ENCODE peak calls at places on chromosomes 3 and 15, in four cellular contexts. Q, D, L and B are unnamed samples.

GRCh38 chr15:94174399-94174802 is 57.0 kb upstream of the MCTP2 start:
- DNase-seq in Q (no peak), L (no peak), D (no peak), B (no peak)

GRCh38 chr3:48215876-48216275 is 7.4 kb upstream of the CAMP start:
- DNase-seq in L (no peak), D (no peak), Q (no peak), B (no peak)

GRCh38 chr3:45940004-45940780 is 3.1 kb upstream of the CXCR6 start:
- DNase-seq in D (peak), L (no peak), Q (no peak), B (no peak)

GRCh38 chr3:108412351-108412750 is 98.0 kb downstream of the MYH15 start:
- DNase-seq in D (no peak), Q (no peak), L (no peak), B (no peak)

GRCh38 chr15:73139416-73140082 is 87.3 kb downstream of the NEO1 start:
- DNase-seq in L (no peak), Q (no peak), D (no peak), B (no peak)

GRCh38 chr3:111326144-111326995 is 215.6 kb upstream of the CD96 start:
- DNase-seq in Q (no peak), D (no peak), L (no peak), B (no peak)

GRCh38 chr15:99586121-99586520 is 20.3 kb downstream of the MEF2A start:
- DNase-seq in Q (no peak), L (no peak), D (no peak), B (no peak)

GRCh38 chr15:73052679-73053397 is 575 bp downstream of the NEO1 start:
- DNase-seq in D (peak), L (peak), Q (peak), B (peak)

GRCh38 chr3:149801639-149802038 is 9.3 kb upstream of the ANKUB1 start:
- DNase-seq in Q (no peak), D (no peak), L (no peak), B (no peak)

GRCh38 chr3:180749322-180749721 is 70.0 kb upstream of the CCDC39 start:
- DNase-seq in L (no peak), D (no peak), Q (no peak), B (no peak)

GRCh38 chr3:174538116-174538515 is 321.0 kb upstream of the NAALADL2 start:
- DNase-seq in L (no peak), Q (no peak), D (no peak), B (no peak)

GRCh38 chr3:37290551-37290950 is 116.2 kb upstream of the LRRFIP2 start:
- DNase-seq in Q (no peak), D (no peak), L (no peak), B (no peak)

GRCh38 chr3:77189684-77190083 is 149.8 kb downstream of the ROBO2 start:
- DNase-seq in D (no peak), Q (no peak), L (no peak), B (no peak)

GRCh38 chr15:31280037-31280830 is 46.4 kb upstream of the KLF13 start:
- DNase-seq in D (no peak), Q (peak), L (peak), B (no peak)

GRCh38 chr15:89656116-89656815 is 999 bp upstream of the KIF7 start:
- DNase-seq in L (no peak), Q (no peak), D (no peak), B (no peak)

GRCh38 chr3:113008117-113008516 is 17.3 kb downstream of the GTPBP8 start:
- DNase-seq in L (no peak), D (no peak), Q (no peak), B (no peak)

GRCh38 chr3:50304601-50305000 is 1.2 kb upstream of the HYAL1 start:
- DNase-seq in Q (no peak), D (no peak), L (no peak), B (no peak)

GRCh38 chr3:153209596-153209995 is 47.6 kb downstream of the RAP2B start:
- DNase-seq in D (peak), L (no peak), Q (peak), B (no peak)

GRCh38 chr3:111362286-111363009 is 179.5 kb upstream of the CD96 start:
- DNase-seq in L (no peak), D (no peak), Q (no peak), B (no peak)

GRCh38 chr3:83946554-83946953 is 1012.2 kb upstream of the CADM2 start:
- DNase-seq in D (no peak), L (no peak), Q (no peak), B (no peak)

GRCh38 chr3:41893977-41894376 is 67.9 kb downstream of the ULK4 start:
- DNase-seq in L (peak), D (peak), Q (no peak), B (no peak)

GRCh38 chr3:37899101-37899707 is 37.5 kb downstream of the CTDSPL start:
- DNase-seq in L (no peak), Q (no peak), D (peak), B (no peak)

GRCh38 chr3:11718582-11719405 is 75.1 kb upstream of the VGLL4 start:
- DNase-seq in Q (peak), D (no peak), L (peak), B (peak)

GRCh38 chr3:126682046-126682445 is 22.0 kb upstream of the CHCHD6 start:
- DNase-seq in Q (no peak), L (no peak), D (no peak), B (no peak)

GRCh38 chr3:76083992-76084391 is 298.6 kb upstream of the ZNF717 start:
- DNase-seq in L (no peak), Q (no peak), D (no peak), B (no peak)

GRCh38 chr3:105824129-105824528 is 44.7 kb downstream of the CBLB start:
- DNase-seq in D (no peak), Q (no peak), L (no peak), B (no peak)

GRCh38 chr3:144529562-144529961 is 557.9 kb downstream of the DIPK2A start:
- DNase-seq in Q (no peak), L (no peak), D (no peak), B (no peak)

GRCh38 chr15:96345560-96346389 is 15.3 kb downstream of the NR2F2 start:
- DNase-seq in L (peak), D (no peak), Q (peak), B (peak)

GRCh38 chr3:167091186-167091585 is 288.9 kb downstream of the ZBBX start:
- DNase-seq in D (no peak), L (no peak), Q (no peak), B (no peak)

GRCh38 chr3:61560452-61561373 is 658 bp upstream of the PTPRG start:
- DNase-seq in Q (peak), L (peak), D (no peak), B (peak)

GRCh38 chr15:48419896-48420295 is 88.7 kb downstream of the DUT start:
- DNase-seq in L (no peak), D (no peak), Q (no peak), B (no peak)

GRCh38 chr3:116051040-116051439 is 394.2 kb downstream of the LSAMP start:
- DNase-seq in L (no peak), Q (no peak), D (no peak), B (no peak)

GRCh38 chr15:79208179-79208578 is 74.3 kb upstream of the ANKRD34C start:
- DNase-seq in Q (no peak), L (no peak), D (no peak), B (no peak)

GRCh38 chr3:79039192-79039591 is 728.6 kb downstream of the ROBO1 start:
- DNase-seq in Q (no peak), D (no peak), L (no peak), B (no peak)

GRCh38 chr3:161350916-161351315 is 20.4 kb downstream of the SPTSSB start:
- DNase-seq in L (no peak), D (no peak), Q (no peak), B (no peak)

GRCh38 chr3:170171563-170171962 is 10.0 kb downstream of the PHC3 start:
- DNase-seq in Q (no peak), D (no peak), L (no peak), B (no peak)

GRCh38 chr3:148955544-148956346 is 35.6 kb upstream of the GYG1 start:
- DNase-seq in L (peak), Q (no peak), D (peak), B (peak)

GRCh38 chr3:138332472-138333073 is 2.9 kb upstream of the NME9 start:
- DNase-seq in D (peak), L (peak), Q (no peak), B (peak)

GRCh38 chr15:80105193-80105984 is 45.9 kb downstream of the ZFAND6 start:
- DNase-seq in Q (no peak), L (no peak), D (no peak), B (no peak)

GRCh38 chr15:64045774-64046346 is 425 bp downstream of the DAPK2 start:
- DNase-seq in L (no peak), Q (no peak), D (no peak), B (no peak)

GRCh38 chr15:101828774-101829173 is 16.8 kb downstream of the OR4F15 start:
- DNase-seq in Q (no peak), D (peak), L (no peak), B (no peak)

GRCh38 chr15:101827257-101827656 is 15.3 kb downstream of the OR4F15 start:
- DNase-seq in Q (no peak), L (no peak), D (no peak), B (no peak)
- TF ChIP-seq ELF4 in Q (no peak), L (no peak), D (no peak), B (no peak)

DNA sequence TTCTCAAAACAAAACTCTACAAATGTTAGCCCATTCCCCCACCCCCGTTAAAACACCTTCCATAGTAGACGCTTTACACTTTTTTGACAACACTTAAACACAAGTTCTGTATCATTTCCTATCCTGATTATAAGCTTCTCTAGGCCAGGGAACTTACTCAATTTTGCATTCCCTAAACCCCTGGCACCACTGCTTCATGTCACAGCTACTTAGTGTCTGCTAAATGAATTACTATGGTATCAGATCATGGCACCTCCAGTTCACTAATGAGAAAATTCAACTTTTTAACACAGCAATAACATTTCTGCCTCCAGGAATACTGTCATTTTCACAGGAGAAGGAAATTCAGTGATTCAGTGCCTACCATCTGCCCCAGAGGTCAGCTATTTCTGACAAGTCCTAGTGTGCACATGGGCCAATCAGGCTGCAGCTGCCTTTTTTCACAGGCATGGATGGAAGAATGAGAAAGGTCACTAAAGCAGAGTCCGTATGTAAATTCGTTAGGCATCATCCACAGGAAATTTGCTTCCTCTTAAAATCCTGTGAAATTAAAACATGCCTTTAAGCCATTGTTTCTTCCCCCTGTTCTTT is 18.5 kb downstream of the SFMBT1 start:
- DNase-seq in D (no peak), L (no peak), Q (no peak), B (no peak)
- TF ChIP-seq ELF4 in D (no peak), L (no peak), Q (no peak), B (no peak)

GRCh38 chr3:14884665-14885064 is 62.7 kb upstream of the NR2C2 start:
- DNase-seq in L (no peak), D (no peak), Q (no peak), B (no peak)
- TF ChIP-seq ELF4 in L (no peak), D (peak), Q (no peak), B (no peak)

GRCh38 chr3:59253523-59253922 is 203.7 kb upstream of the CFAP20DC start:
- DNase-seq in Q (no peak), L (no peak), D (no peak), B (no peak)
- TF ChIP-seq ELF4 in Q (no peak), L (no peak), D (no peak), B (no peak)

DNA sequence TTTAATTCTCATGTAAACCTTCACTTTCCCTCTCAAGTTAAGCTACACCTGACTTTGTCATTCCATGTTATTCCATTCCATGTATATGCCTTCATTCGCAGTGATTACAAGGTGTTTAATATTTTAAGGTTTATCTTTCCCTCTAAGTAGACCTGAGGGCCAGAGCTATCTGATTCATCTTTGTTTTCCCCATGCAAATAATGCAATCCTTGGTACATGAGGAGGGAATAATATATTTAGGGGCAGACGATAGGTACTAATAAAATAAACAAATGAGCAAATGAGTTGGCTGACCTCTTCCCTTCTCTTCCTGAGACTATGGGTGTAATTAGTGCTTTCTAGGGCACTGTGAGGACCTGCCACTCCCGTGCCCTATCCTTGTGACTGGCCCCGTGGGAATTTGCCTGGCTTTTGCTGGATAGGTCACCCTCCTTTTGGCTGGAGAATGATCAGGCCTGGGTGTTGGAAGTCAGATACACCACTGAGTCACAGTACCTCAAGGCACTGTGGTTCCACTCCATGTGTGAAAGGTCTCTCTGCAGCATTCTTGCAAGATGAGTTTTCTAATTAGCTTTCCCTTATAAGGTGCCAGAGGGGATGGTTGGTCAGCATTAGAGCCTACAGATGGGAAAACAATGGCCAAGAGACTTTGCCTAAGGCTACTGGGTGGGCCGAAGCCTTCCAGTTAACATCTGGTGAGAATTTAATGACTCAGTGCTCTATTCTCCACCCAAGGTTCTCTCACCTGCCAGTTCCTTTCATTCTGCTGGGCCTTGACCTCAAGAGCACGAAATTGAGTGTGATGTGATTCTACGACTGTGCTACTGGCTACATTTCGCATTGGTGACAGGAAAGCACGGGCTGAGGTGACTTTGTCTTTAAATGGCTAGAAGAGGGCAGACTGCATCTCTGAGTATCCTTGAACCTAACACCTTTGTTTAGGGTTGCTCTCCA is 183.1 kb downstream of the P3H2 start:
- DNase-seq in Q (no peak), D (no peak), L (no peak), B (no peak)
- TF ChIP-seq ELF4 in Q (no peak), D (no peak), L (no peak), B (no peak)

GRCh38 chr3:194572131-194572789 is 61.0 kb downstream of the TMEM44 start:
- DNase-seq in L (peak), D (peak), Q (no peak), B (peak)
- TF ChIP-seq ELF4 in L (no peak), D (no peak), Q (no peak), B (no peak)